ENCODE peak calls at places on chromosomes 6 and 20, in five cellular contexts. F, H, V, B and Q are unnamed samples.

GRCh38 chr6:150228067-150228733 is 85.4 kb downstream of the PPP1R14C start:
- DNase-seq in F (no peak), H (no peak), V (no peak), B (no peak), Q (no peak)

GRCh38 chr6:147166360-147166944 is 37.8 kb upstream of the STXBP5 start:
- DNase-seq in F (peak; percentile 22), H (peak; percentile 52), V (no peak), B (no peak), Q (no peak)

GRCh38 chr6:88031550-88031949 is 16.1 kb upstream of the SPACA1 start:
- DNase-seq in F (no peak), H (no peak), V (no peak), B (no peak), Q (no peak)

GRCh38 chr6:36349240-36349639 is 12.6 kb upstream of the BNIP5 start:
- DNase-seq in F (no peak), H (no peak), V (peak; percentile 4), B (no peak), Q (peak; percentile 81)

GRCh38 chr6:12265795-12266194 is 24.4 kb upstream of the EDN1 start:
- DNase-seq in F (no peak), H (peak; percentile 39), V (no peak), B (no peak), Q (no peak)

GRCh38 chr6:56349196-56349595 is 101.8 kb upstream of the COL21A1 start:
- DNase-seq in F (peak; percentile 57), H (peak; percentile 67), V (no peak), B (no peak), Q (no peak)

GRCh38 chr6:120384671-120385070 is 949.6 kb downstream of the TBC1D32 start:
- DNase-seq in F (peak; percentile 14), H (peak; percentile 51), V (no peak), B (no peak), Q (no peak)

GRCh38 chr20:11726021-11726420 is 191.7 kb upstream of the BTBD3 start:
- DNase-seq in F (no peak), H (no peak), V (no peak), B (no peak), Q (no peak)

GRCh38 chr6:148471624-148472494 is 129.2 kb downstream of the SASH1 start:
- DNase-seq in F (peak; percentile 50), H (no peak), V (no peak), B (no peak), Q (no peak)

GRCh38 chr6:168574699-168575195 is 133.8 kb downstream of the SMOC2 start:
- DNase-seq in F (no peak), H (no peak), V (peak; percentile 65), B (no peak), Q (no peak)

GRCh38 chr6:73152998-73153757 is 72.1 kb downstream of the KHDC1L start:
- DNase-seq in F (peak; percentile 49), H (peak; percentile 41), V (no peak), B (no peak), Q (no peak)

GRCh38 chr20:59600472-59600871 is 3.9 kb upstream of the PHACTR3 start:
- DNase-seq in F (no peak), H (no peak), V (no peak), B (no peak), Q (no peak)

GRCh38 chr6:89828988-89829590 is 591 bp upstream of the CASP8AP2 start:
- DNase-seq in F (no peak), H (peak; percentile 18), V (peak; percentile 65), B (peak; percentile 21), Q (peak; percentile 55)

GRCh38 chr6:33213166-33213988 is 5.1 kb downstream of the RING1 start:
- DNase-seq in F (no peak), H (no peak), V (peak; percentile 81), B (no peak), Q (no peak)

GRCh38 chr20:32752021-32752457 is 8.8 kb upstream of the COMMD7 start:
- DNase-seq in F (no peak), H (no peak), V (no peak), B (no peak), Q (no peak)

GRCh38 chr6:156193381-156193780 is 583.8 kb upstream of the ARID1B start:
- DNase-seq in F (no peak), H (no peak), V (no peak), B (no peak), Q (no peak)

GRCh38 chr6:41577865-41578713 is 31.9 kb downstream of the FOXP4 start:
- DNase-seq in F (peak; percentile 57), H (peak; percentile 51), V (peak; percentile 88), B (no peak), Q (peak; percentile 53)

GRCh38 chr20:1718604-1719384 is 61.2 kb upstream of the SIRPG start:
- DNase-seq in F (peak; percentile 36), H (peak; percentile 98), V (no peak), B (no peak), Q (no peak)

GRCh38 chr6:129981598-129981997 is 36.8 kb upstream of the L3MBTL3 start:
- DNase-seq in F (peak; percentile 30), H (peak; percentile 29), V (no peak), B (no peak), Q (no peak)

GRCh38 chr6:110528051-110528929 is 51.9 kb upstream of the SLC22A16 start:
- DNase-seq in F (peak; percentile 81), H (peak; percentile 89), V (peak; percentile 71), B (peak; percentile 22), Q (peak; percentile 85)

GRCh38 chr6:85672050-85672449 is 29.4 kb upstream of the SYNCRIP start:
- DNase-seq in F (no peak), H (peak; percentile 17), V (no peak), B (no peak), Q (no peak)

GRCh38 chr6:26743941-26744699 is 84.6 kb upstream of the ZNF322 start:
- DNase-seq in F (no peak), H (no peak), V (peak; percentile 68), B (no peak), Q (no peak)

GRCh38 chr6:26739811-26740210 is 80.3 kb upstream of the ZNF322 start:
- DNase-seq in F (no peak), H (no peak), V (peak; percentile 15), B (no peak), Q (no peak)

DNA sequence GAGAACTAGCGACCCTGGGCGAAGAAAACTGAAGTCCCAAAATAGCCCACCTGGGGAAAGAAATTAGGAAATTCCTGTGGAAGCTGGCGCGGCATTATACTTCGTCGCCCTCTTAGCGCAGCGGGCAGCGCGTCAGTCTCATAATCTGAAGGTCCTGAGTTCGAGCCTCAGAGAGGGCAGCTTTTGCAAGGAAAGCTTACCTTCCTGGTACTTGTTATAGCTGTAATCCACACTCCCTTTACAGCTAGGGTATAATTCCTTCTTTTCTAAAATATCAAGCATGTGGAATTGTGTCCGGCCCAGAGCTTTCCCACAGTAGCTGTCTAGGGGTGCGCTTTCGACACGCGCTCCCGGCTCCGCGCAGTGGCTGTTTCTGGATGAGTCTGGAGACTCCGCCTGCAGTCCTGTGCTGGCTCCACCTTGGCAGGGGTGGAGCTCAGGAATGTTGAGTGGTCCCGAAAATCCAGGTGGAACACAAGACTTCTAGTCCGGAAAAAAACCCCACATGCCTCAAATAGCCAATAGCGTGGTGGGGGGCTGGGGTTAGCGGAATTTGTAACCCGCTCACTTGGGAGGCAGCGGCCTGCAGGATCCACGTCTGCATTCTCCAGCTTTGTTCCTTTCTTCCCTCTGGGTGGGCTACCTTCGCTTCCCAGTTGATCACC is 83.7 kb upstream of the ZNF322 start:
- DNase-seq in F (peak; percentile 38), H (peak; percentile 81), V (peak; percentile 88), B (no peak), Q (no peak)
- H3K4me3 ChIP-seq in F (no peak overlapping the region), H (peak overlapping the region; percentile 31), V (peak overlapping the region; percentile 86), B (no peak overlapping the region), Q (no peak overlapping the region)

DNA sequence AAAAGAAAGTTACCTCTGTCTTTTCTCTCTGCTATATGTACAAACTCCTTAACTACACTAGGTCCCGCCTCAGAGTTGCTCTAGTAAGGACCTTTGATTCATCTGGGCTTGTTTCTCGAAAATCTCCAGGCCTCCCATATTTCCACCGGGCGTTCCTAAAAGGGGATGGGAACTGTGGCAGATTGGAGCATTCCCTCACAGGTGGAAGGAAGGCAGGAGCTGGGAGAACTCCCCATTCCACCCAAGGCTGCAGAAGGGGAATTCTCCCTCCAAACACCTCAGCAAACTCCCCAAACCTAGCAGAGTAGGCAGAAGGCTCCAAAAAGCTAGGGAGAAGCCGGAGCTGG is 1.6 kb upstream of the TFAP2A start:
- DNase-seq in F (no peak), H (no peak), V (no peak), B (no peak), Q (no peak)
- H3K4me3 ChIP-seq in F (no peak overlapping the region), H (no peak overlapping the region), V (peak overlapping the region; percentile 40), B (no peak overlapping the region), Q (no peak overlapping the region)

GRCh38 chr20:56926501-56926900 is 297.4 kb downstream of the TFAP2C start:
- DNase-seq in F (no peak), H (no peak), V (no peak), B (no peak), Q (no peak)

GRCh38 chr20:56922497-56922896 is 293.4 kb downstream of the TFAP2C start:
- DNase-seq in F (no peak), H (no peak), V (no peak), B (no peak), Q (no peak)

GRCh38 chr20:56925696-56926101 is 296.6 kb downstream of the TFAP2C start:
- DNase-seq in F (no peak), H (no peak), V (no peak), B (no peak), Q (no peak)

GRCh38 chr20:56924316-56924975 is 295.3 kb downstream of the TFAP2C start:
- DNase-seq in F (peak; percentile 2), H (no peak), V (no peak), B (no peak), Q (no peak)

GRCh38 chr20:56924976-56925695 is 296.0 kb downstream of the TFAP2C start:
- DNase-seq in F (no peak), H (no peak), V (peak; percentile 92), B (no peak), Q (peak; percentile 2)
- H3K4me3 ChIP-seq in F (no peak overlapping the region), H (no peak overlapping the region), V (peak overlapping the region; percentile 78), B (no peak overlapping the region), Q (no peak overlapping the region)

GRCh38 chr20:63497946-63498935 is 642 bp downstream of the EEF1A2 start:
- DNase-seq in F (peak; percentile 17), H (peak; percentile 23), V (peak; percentile 75), B (no peak), Q (no peak)

GRCh38 chr20:63498950-63499332 is at the start of gene EEF1A2:
- DNase-seq in F (no peak), H (no peak), V (peak; percentile 66), B (peak; percentile 65), Q (no peak)

GRCh38 chr20:63495771-63496403 is 3.0 kb downstream of the EEF1A2 start:
- DNase-seq in F (peak; percentile 43), H (peak; percentile 24), V (peak; percentile 89), B (peak; percentile 68), Q (peak; percentile 75)

GRCh38 chr20:63496404-63497120 is 2.3 kb downstream of the EEF1A2 start:
- DNase-seq in F (no peak), H (no peak), V (no peak), B (no peak), Q (no peak)

DNA sequence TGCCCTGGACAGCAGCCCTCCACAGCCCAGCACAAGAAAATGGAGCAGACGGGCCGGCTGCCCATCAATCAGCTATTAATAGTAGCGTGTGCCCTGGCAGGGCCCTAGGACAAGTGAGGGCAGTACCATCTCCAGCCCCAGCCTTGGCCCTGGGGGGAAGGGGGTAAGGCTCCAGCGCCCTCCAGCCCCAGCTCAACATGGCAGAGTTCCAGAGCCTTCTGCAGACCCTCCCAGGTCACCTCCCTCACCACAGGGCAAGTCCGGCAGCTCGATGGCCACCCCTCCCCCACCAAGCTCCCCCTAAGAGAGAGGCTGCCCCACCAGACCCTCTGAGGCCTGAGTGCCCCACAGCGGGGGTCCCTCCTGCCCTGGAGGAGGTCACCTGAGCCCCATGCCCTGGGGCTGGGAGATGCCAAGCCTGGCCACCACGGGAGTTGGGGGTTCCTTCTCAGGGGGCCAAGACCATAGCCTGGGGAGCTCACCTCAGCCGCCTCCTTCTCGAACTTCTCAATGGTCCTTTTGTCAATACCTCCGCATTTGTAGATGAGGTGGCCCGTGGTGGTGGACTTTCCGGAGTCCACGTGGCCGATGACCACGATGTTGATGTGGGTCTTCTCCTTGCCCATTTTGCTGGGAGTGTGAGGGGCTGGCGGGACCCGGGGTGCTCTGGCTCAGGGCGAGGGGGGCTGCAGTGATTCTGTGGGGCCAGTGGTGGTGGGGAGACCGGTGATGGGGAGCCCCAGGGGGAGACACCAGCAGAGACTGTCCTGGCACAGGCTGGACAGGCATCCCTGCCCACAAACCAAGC is 1.5 kb downstream of the EEF1A2 start:
- DNase-seq in F (no peak), H (no peak), V (no peak), B (no peak), Q (no peak)
- H3K4me3 ChIP-seq in F (no peak overlapping the region), H (no peak overlapping the region), V (no peak overlapping the region), B (no peak overlapping the region), Q (no peak overlapping the region)